ENCODE peak calls at places on chromosomes 3 and 15, in seven cellular contexts. One of them, this sample, is unnamed.

GRCh38 chr15:78726870-78727551 is 84.3 kb downstream of the ADAMTS7 start:
- DNase-seq in testis: peak; percentile 63
- DNase-seq in stomach: peak; percentile 34
- DNase-seq in thyroid gland: no peak
- DNase-seq in suprapubic skin: no peak
- DNase-seq in gastrocnemius medialis: no peak
- DNase-seq in ovary: no peak
- DNase-seq in this sample: peak; percentile 33

GRCh38 chr3:5030152-5030551 is 50.9 kb downstream of the BHLHE40 start:
- DNase-seq in stomach: no peak
- DNase-seq in suprapubic skin: no peak
- DNase-seq in testis: no peak
- DNase-seq in thyroid gland: no peak
- DNase-seq in gastrocnemius medialis: no peak
- DNase-seq in ovary: no peak
- DNase-seq in this sample: no peak

GRCh38 chr15:101167791-101168462 is 83.9 kb downstream of the CHSY1 start:
- DNase-seq in ovary: no peak
- DNase-seq in suprapubic skin: peak; percentile 82
- DNase-seq in stomach: peak; percentile 42
- DNase-seq in thyroid gland: no peak
- DNase-seq in gastrocnemius medialis: peak; percentile 46
- DNase-seq in testis: peak; percentile 54
- DNase-seq in this sample: peak; percentile 30

GRCh38 chr3:38782148-38782547 is 33.9 kb downstream of the SCN10A start:
- DNase-seq in testis: no peak
- DNase-seq in suprapubic skin: no peak
- DNase-seq in gastrocnemius medialis: no peak
- DNase-seq in stomach: no peak
- DNase-seq in ovary: no peak
- DNase-seq in thyroid gland: no peak
- DNase-seq in this sample: no peak

GRCh38 chr15:56948000-56948765 is 29.7 kb downstream of the TCF12 start:
- DNase-seq in suprapubic skin: no peak
- DNase-seq in gastrocnemius medialis: no peak
- DNase-seq in testis: no peak
- DNase-seq in stomach: no peak
- DNase-seq in thyroid gland: no peak
- DNase-seq in ovary: no peak
- DNase-seq in this sample: no peak

GRCh38 chr15:59516655-59517461 is 78.9 kb downstream of the FAM81A start:
- DNase-seq in stomach: no peak
- DNase-seq in thyroid gland: no peak
- DNase-seq in gastrocnemius medialis: no peak
- DNase-seq in testis: no peak
- DNase-seq in ovary: no peak
- DNase-seq in suprapubic skin: no peak
- DNase-seq in this sample: no peak

GRCh38 chr3:119098620-119099222 is 47.2 kb upstream of the TEX55 start:
- DNase-seq in gastrocnemius medialis: no peak
- DNase-seq in thyroid gland: no peak
- DNase-seq in stomach: no peak
- DNase-seq in suprapubic skin: no peak
- DNase-seq in testis: no peak
- DNase-seq in ovary: no peak
- DNase-seq in this sample: no peak

GRCh38 chr3:22475665-22476064 is 724.7 kb upstream of the ZNF385D start:
- DNase-seq in thyroid gland: no peak
- DNase-seq in ovary: no peak
- DNase-seq in suprapubic skin: no peak
- DNase-seq in gastrocnemius medialis: no peak
- DNase-seq in stomach: no peak
- DNase-seq in testis: no peak
- DNase-seq in this sample: no peak

GRCh38 chr15:80105193-80105984 is 45.9 kb downstream of the ZFAND6 start:
- DNase-seq in thyroid gland: no peak
- DNase-seq in testis: no peak
- DNase-seq in gastrocnemius medialis: no peak
- DNase-seq in ovary: no peak
- DNase-seq in stomach: no peak
- DNase-seq in suprapubic skin: no peak
- DNase-seq in this sample: no peak

GRCh38 chr15:32936283-32936918 is 218.6 kb downstream of the GREM1 start:
- DNase-seq in suprapubic skin: no peak
- DNase-seq in thyroid gland: no peak
- DNase-seq in stomach: no peak
- DNase-seq in testis: no peak
- DNase-seq in ovary: no peak
- DNase-seq in gastrocnemius medialis: no peak
- DNase-seq in this sample: no peak

GRCh38 chr3:129628169-129628522 is 21.7 kb upstream of the PLXND1 start:
- DNase-seq in suprapubic skin: no peak
- DNase-seq in stomach: no peak
- DNase-seq in gastrocnemius medialis: no peak
- DNase-seq in testis: no peak
- DNase-seq in thyroid gland: no peak
- DNase-seq in ovary: no peak
- DNase-seq in this sample: no peak
- H3K4me3 ChIP-seq in suprapubic skin: peak overlapping the region; percentile 60
- H3K4me3 ChIP-seq in stomach: peak overlapping the region; percentile 57
- H3K4me3 ChIP-seq in gastrocnemius medialis: peak overlapping the region; percentile 88
- H3K4me3 ChIP-seq in testis: peak overlapping the region; percentile 62
- H3K4me3 ChIP-seq in thyroid gland: no peak overlapping the region
- H3K4me3 ChIP-seq in ovary: no peak overlapping the region
- H3K4me3 ChIP-seq in this sample: peak overlapping the region; percentile 73

DNA sequence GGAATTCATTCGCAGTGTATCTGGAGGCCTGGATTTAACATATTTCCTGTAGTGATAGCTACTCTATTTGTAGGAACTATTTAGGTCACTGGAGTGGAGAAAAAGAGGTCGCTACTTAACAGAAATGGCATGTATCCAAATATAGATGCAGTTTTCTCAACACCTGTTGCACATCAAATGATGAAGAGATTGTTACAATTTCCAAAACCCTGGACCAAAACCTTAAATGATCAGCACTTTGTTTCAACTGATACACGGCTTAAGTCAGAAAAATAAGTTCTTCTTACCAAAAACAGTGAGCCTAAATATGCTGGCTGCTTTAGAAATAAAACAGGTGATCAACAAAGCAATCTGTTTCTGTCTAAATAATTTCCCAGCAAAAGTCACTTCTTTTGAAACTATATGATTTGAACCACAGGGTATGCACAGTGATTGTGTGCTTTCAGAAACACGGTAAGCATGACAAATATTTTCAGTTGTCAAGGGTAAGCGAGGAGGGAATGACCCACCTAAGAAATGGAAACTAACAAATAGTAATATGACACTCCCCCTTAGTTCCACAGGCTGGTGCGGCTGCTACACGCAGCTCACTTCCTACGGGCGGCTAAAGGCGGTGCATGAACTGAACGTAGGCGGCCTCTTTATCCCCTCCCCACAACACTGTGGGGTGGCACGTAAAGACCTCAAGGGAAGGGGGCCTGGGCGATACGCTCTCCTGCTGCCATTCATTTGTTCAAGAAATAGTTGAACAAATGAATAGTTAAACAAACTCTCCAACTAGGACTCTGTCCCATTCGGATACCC is 1.1 kb downstream of the EHD4 start:
- DNase-seq in testis: peak; percentile 62
- DNase-seq in ovary: peak; percentile 56
- DNase-seq in gastrocnemius medialis: peak; percentile 45
- DNase-seq in stomach: peak; percentile 70
- DNase-seq in suprapubic skin: peak; percentile 80
- DNase-seq in thyroid gland: peak; percentile 74
- DNase-seq in this sample: peak; percentile 72
- TF ChIP-seq POLR2A in testis: no peak
- TF ChIP-seq POLR2A in ovary: no peak
- TF ChIP-seq POLR2A in gastrocnemius medialis: peak; percentile 28
- TF ChIP-seq POLR2A in stomach: no peak
- TF ChIP-seq POLR2A in suprapubic skin: no peak
- TF ChIP-seq POLR2A in thyroid gland: peak; percentile 75
- TF ChIP-seq POLR2A in this sample: peak; percentile 70

DNA sequence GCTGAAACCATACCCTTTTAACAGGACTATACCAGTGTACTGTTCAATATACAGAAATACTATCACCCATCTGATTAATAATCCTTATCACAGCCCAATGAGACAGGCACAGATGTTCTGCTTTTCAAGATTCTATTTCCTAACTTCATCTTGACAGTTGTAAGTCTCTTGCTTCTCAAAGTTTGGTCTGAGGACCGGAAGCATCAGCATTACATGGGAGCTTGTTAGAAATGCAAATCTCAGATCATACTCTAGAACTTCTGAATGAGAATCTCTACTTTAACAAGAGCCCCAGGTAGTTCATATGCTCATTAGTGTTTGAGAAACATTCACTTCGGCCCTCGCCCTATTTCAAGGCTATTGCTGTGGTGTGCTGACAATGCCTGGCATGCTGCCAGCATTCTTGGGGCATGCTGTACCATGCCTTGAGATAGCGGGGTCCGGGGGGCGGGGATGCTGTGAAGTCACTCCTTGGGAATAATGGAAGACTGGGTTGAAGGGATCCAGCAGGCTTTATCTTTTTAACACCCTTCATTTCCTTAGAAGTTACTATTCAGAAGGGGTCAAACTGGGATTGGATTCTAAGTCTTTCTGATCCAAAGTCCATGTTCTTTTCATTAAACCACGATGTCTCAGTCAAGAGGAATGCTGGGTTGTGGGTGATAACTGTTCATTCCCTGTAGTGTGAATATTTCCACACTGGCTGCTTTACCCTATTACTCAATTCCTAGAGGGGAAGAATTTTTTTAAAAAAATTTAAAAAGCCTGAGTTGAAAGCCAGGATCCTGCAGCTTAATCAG is 194.7 kb downstream of the LPP start:
- DNase-seq in suprapubic skin: no peak
- DNase-seq in gastrocnemius medialis: peak; percentile 61
- DNase-seq in thyroid gland: peak; percentile 12
- DNase-seq in testis: peak; percentile 81
- DNase-seq in stomach: peak; percentile 73
- DNase-seq in ovary: peak; percentile 71
- DNase-seq in this sample: peak; percentile 21
- H3K4me3 ChIP-seq in suprapubic skin: no peak overlapping the region
- H3K4me3 ChIP-seq in gastrocnemius medialis: no peak overlapping the region
- H3K4me3 ChIP-seq in thyroid gland: no peak overlapping the region
- H3K4me3 ChIP-seq in testis: no peak overlapping the region
- H3K4me3 ChIP-seq in stomach: no peak overlapping the region
- H3K4me3 ChIP-seq in ovary: no peak overlapping the region
- H3K4me3 ChIP-seq in this sample: no peak overlapping the region

GRCh38 chr3:71813073-71813472 is 28.1 kb upstream of the PROK2 start:
- DNase-seq in thyroid gland: no peak
- DNase-seq in stomach: no peak
- DNase-seq in gastrocnemius medialis: no peak
- DNase-seq in testis: no peak
- DNase-seq in suprapubic skin: no peak
- DNase-seq in ovary: no peak
- DNase-seq in this sample: no peak
- TF ChIP-seq POLR2A in thyroid gland: no peak
- TF ChIP-seq POLR2A in stomach: no peak
- TF ChIP-seq POLR2A in gastrocnemius medialis: no peak
- TF ChIP-seq POLR2A in testis: no peak
- TF ChIP-seq POLR2A in suprapubic skin: no peak
- TF ChIP-seq POLR2A in ovary: no peak
- TF ChIP-seq POLR2A in this sample: no peak

DNA sequence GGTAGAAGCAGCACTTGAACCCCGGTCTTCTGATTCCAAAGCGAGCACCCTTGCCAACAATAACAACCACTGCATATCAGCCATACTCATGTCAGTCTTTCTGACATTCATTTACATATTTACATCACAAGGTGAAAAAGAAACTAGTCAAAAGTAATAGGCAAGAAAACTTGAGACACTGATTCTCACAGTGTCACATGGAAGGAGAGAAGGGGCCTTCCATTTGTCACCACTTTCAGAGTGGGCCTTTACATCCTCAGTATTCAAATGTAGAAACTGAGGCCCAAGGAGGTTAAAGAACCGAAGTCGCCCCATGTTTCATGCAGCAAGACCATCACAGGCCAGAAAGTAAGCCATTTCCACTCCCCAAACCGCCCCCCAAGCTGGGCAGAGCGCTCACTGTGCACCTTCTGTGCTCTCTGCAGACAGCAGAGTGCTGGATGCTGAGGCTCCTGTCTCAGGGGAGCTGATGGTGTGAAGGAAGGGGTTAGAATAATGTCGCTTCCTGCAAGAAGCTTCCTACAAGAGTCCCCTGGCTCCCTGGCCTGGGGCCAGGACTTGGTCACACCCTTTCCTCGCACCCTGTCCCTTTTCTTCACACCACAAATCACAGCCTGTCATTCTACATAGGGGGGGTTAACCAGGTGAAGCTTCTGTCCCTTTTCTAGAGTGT is 260.1 kb downstream of the UACA start:
- DNase-seq in gastrocnemius medialis: no peak
- DNase-seq in testis: no peak
- DNase-seq in stomach: no peak
- DNase-seq in thyroid gland: no peak
- DNase-seq in suprapubic skin: no peak
- DNase-seq in ovary: no peak
- DNase-seq in this sample: no peak
- H3K4me3 ChIP-seq in gastrocnemius medialis: no peak overlapping the region
- H3K4me3 ChIP-seq in testis: no peak overlapping the region
- H3K4me3 ChIP-seq in stomach: no peak overlapping the region
- H3K4me3 ChIP-seq in thyroid gland: no peak overlapping the region
- H3K4me3 ChIP-seq in suprapubic skin: no peak overlapping the region
- H3K4me3 ChIP-seq in ovary: no peak overlapping the region
- H3K4me3 ChIP-seq in this sample: no peak overlapping the region

DNA sequence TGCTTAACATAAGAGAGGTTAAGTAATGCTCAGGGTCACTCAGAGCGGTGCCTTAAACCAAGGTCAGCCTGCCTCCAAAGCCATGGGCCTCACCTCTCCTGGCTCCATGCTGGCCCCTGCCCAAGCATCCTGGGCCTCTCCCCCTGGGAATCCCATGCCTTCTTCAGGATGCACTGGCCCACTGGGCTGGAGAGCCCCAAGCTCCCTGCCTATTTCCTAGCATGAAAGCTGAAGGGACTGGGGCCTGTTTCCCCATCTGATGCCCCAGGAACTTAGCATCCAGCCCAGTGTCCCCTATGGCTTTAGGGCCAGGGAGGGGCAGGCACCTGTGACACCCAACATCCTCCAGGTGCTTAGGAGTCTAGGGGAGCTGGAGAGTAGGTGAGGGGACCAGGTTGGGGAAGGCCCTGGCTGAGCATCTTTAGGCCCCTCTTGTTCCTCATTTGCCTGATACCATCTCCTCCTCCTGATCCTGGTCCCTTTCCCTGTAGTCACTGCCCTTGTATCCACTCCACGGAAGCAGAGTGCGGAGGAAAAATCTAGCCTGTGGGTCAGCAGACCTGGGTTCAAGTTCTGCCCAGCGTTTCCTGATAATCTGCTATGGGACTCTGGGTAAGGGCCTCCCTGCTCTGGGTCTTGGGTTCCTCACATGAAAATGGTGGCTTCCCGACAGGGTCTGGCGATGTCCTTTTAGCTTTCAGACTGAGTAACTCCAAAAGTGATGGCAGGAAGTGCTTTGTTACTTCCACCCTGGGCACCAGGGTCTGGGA is 28.6 kb downstream of the EHD4 start:
- DNase-seq in gastrocnemius medialis: no peak
- DNase-seq in stomach: no peak
- DNase-seq in suprapubic skin: peak; percentile 71
- DNase-seq in ovary: no peak
- DNase-seq in testis: no peak
- DNase-seq in thyroid gland: no peak
- DNase-seq in this sample: no peak
- TF ChIP-seq POLR2A in gastrocnemius medialis: no peak
- TF ChIP-seq POLR2A in stomach: no peak
- TF ChIP-seq POLR2A in suprapubic skin: no peak
- TF ChIP-seq POLR2A in ovary: no peak
- TF ChIP-seq POLR2A in testis: no peak
- TF ChIP-seq POLR2A in thyroid gland: no peak
- TF ChIP-seq POLR2A in this sample: no peak

GRCh38 chr3:137764001-137764433 is at the start of gene SOX14:
- DNase-seq in gastrocnemius medialis: no peak
- DNase-seq in thyroid gland: no peak
- DNase-seq in stomach: peak; percentile 67
- DNase-seq in ovary: no peak
- DNase-seq in suprapubic skin: no peak
- DNase-seq in testis: no peak
- DNase-seq in this sample: peak; percentile 35
- H3K4me3 ChIP-seq in gastrocnemius medialis: no peak within 1 kb of the TSS
- H3K4me3 ChIP-seq in thyroid gland: no peak within 1 kb of the TSS
- H3K4me3 ChIP-seq in stomach: peak within 1 kb of the TSS; percentile 25
- H3K4me3 ChIP-seq in ovary: no peak within 1 kb of the TSS
- H3K4me3 ChIP-seq in suprapubic skin: peak within 1 kb of the TSS; percentile 37
- H3K4me3 ChIP-seq in testis: no peak within 1 kb of the TSS
- H3K4me3 ChIP-seq in this sample: peak within 1 kb of the TSS; percentile 41